ENCODE peak calls at places on chromosome 3, in ten cellular contexts. Y, J, O, Z, D, L, H, N, R and X are unnamed samples.

GRCh38 chr3:106317141-106318055 is 448.6 kb upstream of the CBLB start:
- DNase-seq in Y (no peak), J (no peak), O (no peak), Z (no peak), D (no peak), L (no peak), H (no peak), N (no peak), R (no peak), X (no peak)

GRCh38 chr3:144273611-144274010 is 302.0 kb downstream of the DIPK2A start:
- DNase-seq in Y (no peak), J (no peak), O (peak; percentile 23), Z (no peak), D (no peak), L (no peak), H (no peak), N (no peak), R (no peak), X (no peak)

GRCh38 chr3:56955551-56956131 is 104.8 kb upstream of the SPATA12 start:
- DNase-seq in Y (peak; percentile 26), J (no peak), O (no peak), Z (no peak), D (no peak), L (no peak), H (no peak), N (no peak), R (no peak), X (no peak)

GRCh38 chr3:160569874-160570273 is 4.5 kb upstream of the KPNA4 start:
- DNase-seq in Y (no peak), J (no peak), O (no peak), Z (no peak), D (no peak), L (no peak), H (no peak), N (no peak), R (no peak), X (no peak)

GRCh38 chr3:127853681-127854080 is 31.4 kb upstream of the MGLL start:
- DNase-seq in Y (no peak), J (no peak), O (no peak), Z (no peak), D (peak; percentile 74), L (no peak), H (no peak), N (no peak), R (peak; percentile 68), X (no peak)

GRCh38 chr3:38297947-38298711 is 16.0 kb downstream of the SLC22A14 start:
- DNase-seq in Y (peak; percentile 43), J (peak; percentile 1), O (no peak), Z (no peak), D (no peak), L (peak; percentile 10), H (no peak), N (no peak), R (no peak), X (no peak)

GRCh38 chr3:41900265-41900664 is 61.6 kb downstream of the ULK4 start:
- DNase-seq in Y (peak; percentile 15), J (no peak), O (peak; percentile 61), Z (peak; percentile 57), D (peak; percentile 41), L (no peak), H (no peak), N (no peak), R (no peak), X (no peak)

GRCh38 chr3:189710620-189711388 is 79.6 kb downstream of the TP63 start:
- DNase-seq in Y (peak; percentile 98), J (peak; percentile 35), O (peak; percentile 98), Z (peak; percentile 76), D (no peak), L (peak; percentile 74), H (no peak), N (no peak), R (peak; percentile 31), X (peak; percentile 25)

GRCh38 chr3:86938305-86938704 is 52.6 kb downstream of the VGLL3 start:
- DNase-seq in Y (no peak), J (no peak), O (no peak), Z (no peak), D (no peak), L (no peak), H (no peak), N (no peak), R (no peak), X (no peak)

GRCh38 chr3:141241248-141242034 is 9.8 kb downstream of the PXYLP1 start:
- DNase-seq in Y (peak; percentile 55), J (no peak), O (no peak), Z (no peak), D (peak; percentile 26), L (no peak), H (peak; percentile 77), N (no peak), R (no peak), X (no peak)

GRCh38 chr3:47000922-47001730 is 21.7 kb downstream of the NBEAL2 start:
- DNase-seq in Y (no peak), J (no peak), O (no peak), Z (peak; percentile 45), D (no peak), L (no peak), H (no peak), N (no peak), R (no peak), X (no peak)

GRCh38 chr3:33170531-33170930 is 48.1 kb downstream of the SUSD5 start:
- DNase-seq in Y (no peak), J (no peak), O (no peak), Z (no peak), D (no peak), L (no peak), H (no peak), N (no peak), R (no peak), X (no peak)

GRCh38 chr3:73036694-73037368 is 24.6 kb upstream of the EBLN2 start:
- DNase-seq in Y (no peak), J (no peak), O (no peak), Z (no peak), D (no peak), L (no peak), H (no peak), N (no peak), R (no peak), X (no peak)

GRCh38 chr3:82012775-82013174 is 251.3 kb upstream of the GBE1 start:
- DNase-seq in Y (no peak), J (no peak), O (no peak), Z (no peak), D (no peak), L (no peak), H (no peak), N (no peak), R (no peak), X (no peak)
- TF ChIP-seq CTCF in Y (peak; percentile 33), J (peak; percentile 11), O (peak; percentile 31), Z (no peak), D (peak; percentile 41), L (peak; percentile 28), H (no peak), N (no peak), R (no peak), X (no peak)

DNA sequence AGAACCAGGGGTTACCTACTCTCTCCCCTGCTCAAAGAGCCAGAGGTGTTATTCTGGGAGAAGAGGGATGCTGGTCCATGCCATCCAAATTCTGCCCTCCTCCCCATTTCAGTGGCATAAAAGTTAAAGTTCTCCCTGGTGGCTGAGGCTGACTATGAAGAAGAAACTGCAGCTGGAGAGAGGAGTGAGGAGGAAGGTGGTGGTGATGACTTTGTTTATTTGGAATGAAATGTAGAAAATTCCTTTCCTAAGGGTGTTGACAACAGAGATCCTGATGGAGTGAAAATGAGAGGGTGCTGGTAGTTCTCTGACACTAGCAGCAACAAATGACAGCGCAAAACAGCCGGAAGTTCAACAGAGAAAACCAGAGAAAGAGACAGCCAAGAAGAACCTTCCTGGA is 100.4 kb downstream of the PCCB start:
- DNase-seq in Y (peak; percentile 67), J (no peak), O (no peak), Z (no peak), D (no peak), L (no peak), H (no peak), N (no peak), R (no peak), X (no peak)
- TF ChIP-seq CTCF in Y (no peak), J (no peak), O (no peak), Z (no peak), D (no peak), L (no peak), H (no peak), N (no peak), R (no peak), X (no peak)

DNA sequence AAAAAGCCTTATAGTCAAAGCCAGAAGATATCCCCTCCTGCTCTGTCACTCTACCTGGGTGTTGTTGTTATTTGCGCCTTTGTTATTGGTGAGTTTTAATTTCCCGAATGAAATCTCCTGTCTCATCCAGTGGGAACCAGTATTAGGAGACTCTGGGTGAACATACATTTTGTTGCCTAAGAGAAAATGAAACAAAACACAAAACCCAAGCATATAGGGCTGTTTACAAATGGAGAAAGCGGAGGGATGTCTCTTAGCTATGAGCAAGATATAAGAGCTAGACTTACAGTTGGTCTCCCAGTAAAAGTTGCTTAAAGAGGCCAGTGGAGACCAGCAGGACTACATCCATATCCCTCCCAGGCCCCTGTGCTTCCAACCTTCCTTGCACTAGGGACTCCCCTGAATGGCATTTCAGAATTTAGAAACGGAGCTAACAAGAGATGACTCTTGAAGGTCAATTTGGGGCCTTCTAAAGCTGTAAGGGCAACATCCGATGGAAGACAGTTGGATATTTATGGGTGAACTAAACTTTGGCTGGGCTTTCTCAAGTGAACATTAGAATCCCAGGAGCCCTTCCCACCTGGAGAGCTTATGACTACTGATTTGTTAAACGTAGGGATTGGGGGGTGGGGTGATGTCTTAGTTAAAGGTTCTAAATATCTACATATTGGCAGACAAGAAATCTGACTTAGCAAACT is 2.7 kb downstream of the EOMES start:
- DNase-seq in Y (no peak), J (no peak), O (no peak), Z (no peak), D (no peak), L (no peak), H (no peak), N (no peak), R (no peak), X (no peak)
- TF ChIP-seq CTCF in Y (no peak), J (no peak), O (no peak), Z (no peak), D (peak; percentile 21), L (no peak), H (no peak), N (no peak), R (no peak), X (no peak)

GRCh38 chr3:100087203-100087602 is 27.1 kb downstream of the FILIP1L start:
- DNase-seq in Y (peak; percentile 84), J (no peak), O (peak; percentile 79), Z (no peak), D (no peak), L (no peak), H (no peak), N (no peak), R (no peak), X (no peak)

GRCh38 chr3:100089802-100090668 is 24.3 kb downstream of the FILIP1L start:
- DNase-seq in Y (peak; percentile 82), J (no peak), O (no peak), Z (no peak), D (peak; percentile 81), L (peak; percentile 25), H (no peak), N (no peak), R (no peak), X (no peak)

GRCh38 chr3:100093826-100094225 is 20.5 kb downstream of the FILIP1L start:
- DNase-seq in Y (no peak), J (no peak), O (no peak), Z (no peak), D (no peak), L (no peak), H (no peak), N (no peak), R (no peak), X (no peak)

GRCh38 chr3:100088735-100089368 is 25.4 kb downstream of the FILIP1L start:
- DNase-seq in Y (no peak), J (no peak), O (no peak), Z (no peak), D (no peak), L (no peak), H (no peak), N (no peak), R (no peak), X (no peak)

GRCh38 chr3:100090669-100091005 is 23.7 kb downstream of the FILIP1L start:
- DNase-seq in Y (no peak), J (no peak), O (no peak), Z (no peak), D (no peak), L (no peak), H (no peak), N (no peak), R (no peak), X (no peak)
- TF ChIP-seq CTCF in Y (no peak), J (no peak), O (no peak), Z (no peak), D (no peak), L (no peak), H (no peak), N (no peak), R (no peak), X (no peak)